ENCODE peak calls at places on chromosome 21, in ten cellular contexts. One of them, this sample, is unnamed.

GRCh38 chr21:44709426-44710293 is 1.7 kb downstream of the TSPEAR start:
- DNase-seq in stimulated activated naive B cell treated with anti-CD40 and anti-IgM and Interleukin-4, amounts not matched to agents 10 μg/mL and 1 μg/mL and 100 μg/mL, for 72 hours: no peak
- DNase-seq in endothelial cell: no peak
- DNase-seq in H1: no peak
- DNase-seq in HTR-8/SVneo: no peak
- DNase-seq in cardiac muscle cell: peak; percentile 66
- DNase-seq in activated gamma-delta T cell treated with Interleukin-2 at 50 U/mL for 16 hours: no peak
- DNase-seq in nucleus accumbens: no peak
- DNase-seq in bronchial epithelial cell: peak; percentile 78
- DNase-seq in lung microvascular endothelial cell: no peak
- DNase-seq in this sample: peak; percentile 82

GRCh38 chr21:41071410-41071809 is 96.5 kb upstream of the BACE2 start:
- DNase-seq in HTR-8/SVneo: no peak
- DNase-seq in lung microvascular endothelial cell: no peak
- DNase-seq in activated gamma-delta T cell treated with Interleukin-2 at 50 U/mL for 16 hours: no peak
- DNase-seq in stimulated activated naive B cell treated with anti-CD40 and anti-IgM and Interleukin-4, amounts not matched to agents 10 μg/mL and 1 μg/mL and 100 μg/mL, for 72 hours: no peak
- DNase-seq in bronchial epithelial cell: no peak
- DNase-seq in endothelial cell: peak; percentile 21
- DNase-seq in nucleus accumbens: no peak
- DNase-seq in cardiac muscle cell: peak; percentile 49
- DNase-seq in H1: peak; percentile 39
- DNase-seq in this sample: no peak

GRCh38 chr21:41639336-41639735 is 127.5 kb downstream of the RIPK4 start:
- DNase-seq in stimulated activated naive B cell treated with anti-CD40 and anti-IgM and Interleukin-4, amounts not matched to agents 10 μg/mL and 1 μg/mL and 100 μg/mL, for 72 hours: no peak
- DNase-seq in HTR-8/SVneo: no peak
- DNase-seq in lung microvascular endothelial cell: no peak
- DNase-seq in cardiac muscle cell: no peak
- DNase-seq in endothelial cell: no peak
- DNase-seq in H1: no peak
- DNase-seq in bronchial epithelial cell: no peak
- DNase-seq in activated gamma-delta T cell treated with Interleukin-2 at 50 U/mL for 16 hours: no peak
- DNase-seq in nucleus accumbens: no peak
- DNase-seq in this sample: no peak

GRCh38 chr21:35086357-35086756 is 37.3 kb upstream of the RUNX1 start:
- DNase-seq in nucleus accumbens: no peak
- DNase-seq in HTR-8/SVneo: peak; percentile 15
- DNase-seq in bronchial epithelial cell: peak; percentile 85
- DNase-seq in stimulated activated naive B cell treated with anti-CD40 and anti-IgM and Interleukin-4, amounts not matched to agents 10 μg/mL and 1 μg/mL and 100 μg/mL, for 72 hours: no peak
- DNase-seq in cardiac muscle cell: no peak
- DNase-seq in lung microvascular endothelial cell: peak; percentile 77
- DNase-seq in H1: no peak
- DNase-seq in endothelial cell: no peak
- DNase-seq in activated gamma-delta T cell treated with Interleukin-2 at 50 U/mL for 16 hours: no peak
- DNase-seq in this sample: peak; percentile 81

GRCh38 chr21:35324372-35325220 is 275.5 kb upstream of the RUNX1 start:
- DNase-seq in stimulated activated naive B cell treated with anti-CD40 and anti-IgM and Interleukin-4, amounts not matched to agents 10 μg/mL and 1 μg/mL and 100 μg/mL, for 72 hours: no peak
- DNase-seq in endothelial cell: no peak
- DNase-seq in nucleus accumbens: no peak
- DNase-seq in lung microvascular endothelial cell: peak; percentile 19
- DNase-seq in cardiac muscle cell: no peak
- DNase-seq in HTR-8/SVneo: peak; percentile 55
- DNase-seq in activated gamma-delta T cell treated with Interleukin-2 at 50 U/mL for 16 hours: no peak
- DNase-seq in bronchial epithelial cell: peak; percentile 35
- DNase-seq in H1: no peak
- DNase-seq in this sample: peak; percentile 39

GRCh38 chr21:36691539-36692124 is 7.3 kb upstream of the SIM2 start:
- DNase-seq in H1: no peak
- DNase-seq in endothelial cell: peak; percentile 9
- DNase-seq in stimulated activated naive B cell treated with anti-CD40 and anti-IgM and Interleukin-4, amounts not matched to agents 10 μg/mL and 1 μg/mL and 100 μg/mL, for 72 hours: no peak
- DNase-seq in nucleus accumbens: no peak
- DNase-seq in HTR-8/SVneo: no peak
- DNase-seq in cardiac muscle cell: no peak
- DNase-seq in activated gamma-delta T cell treated with Interleukin-2 at 50 U/mL for 16 hours: no peak
- DNase-seq in lung microvascular endothelial cell: no peak
- DNase-seq in bronchial epithelial cell: no peak
- DNase-seq in this sample: no peak

GRCh38 chr21:35438643-35439404 is 389.7 kb upstream of the RUNX1 start:
- DNase-seq in bronchial epithelial cell: peak; percentile 60
- DNase-seq in lung microvascular endothelial cell: no peak
- DNase-seq in cardiac muscle cell: no peak
- DNase-seq in activated gamma-delta T cell treated with Interleukin-2 at 50 U/mL for 16 hours: no peak
- DNase-seq in HTR-8/SVneo: no peak
- DNase-seq in stimulated activated naive B cell treated with anti-CD40 and anti-IgM and Interleukin-4, amounts not matched to agents 10 μg/mL and 1 μg/mL and 100 μg/mL, for 72 hours: peak; percentile 54
- DNase-seq in H1: no peak
- DNase-seq in nucleus accumbens: no peak
- DNase-seq in endothelial cell: no peak
- DNase-seq in this sample: peak; percentile 55

GRCh38 chr21:33686386-33686785 is 44.1 kb downstream of the ITSN1 start:
- DNase-seq in H1: no peak
- DNase-seq in endothelial cell: no peak
- DNase-seq in nucleus accumbens: no peak
- DNase-seq in stimulated activated naive B cell treated with anti-CD40 and anti-IgM and Interleukin-4, amounts not matched to agents 10 μg/mL and 1 μg/mL and 100 μg/mL, for 72 hours: no peak
- DNase-seq in cardiac muscle cell: no peak
- DNase-seq in HTR-8/SVneo: no peak
- DNase-seq in lung microvascular endothelial cell: no peak
- DNase-seq in bronchial epithelial cell: no peak
- DNase-seq in activated gamma-delta T cell treated with Interleukin-2 at 50 U/mL for 16 hours: no peak
- DNase-seq in this sample: no peak

GRCh38 chr21:36429672-36430546 is 44.7 kb downstream of the CHAF1B start:
- DNase-seq in nucleus accumbens: no peak
- DNase-seq in bronchial epithelial cell: peak; percentile 100
- DNase-seq in endothelial cell: peak; percentile 84
- DNase-seq in lung microvascular endothelial cell: peak; percentile 100
- DNase-seq in stimulated activated naive B cell treated with anti-CD40 and anti-IgM and Interleukin-4, amounts not matched to agents 10 μg/mL and 1 μg/mL and 100 μg/mL, for 72 hours: peak; percentile 79
- DNase-seq in activated gamma-delta T cell treated with Interleukin-2 at 50 U/mL for 16 hours: peak; percentile 74
- DNase-seq in HTR-8/SVneo: peak; percentile 95
- DNase-seq in cardiac muscle cell: peak; percentile 72
- DNase-seq in H1: peak; percentile 54
- DNase-seq in this sample: peak; percentile 100

GRCh38 chr21:46155514-46156377 is at the start of gene FTCD:
- DNase-seq in HTR-8/SVneo: no peak
- DNase-seq in activated gamma-delta T cell treated with Interleukin-2 at 50 U/mL for 16 hours: no peak
- DNase-seq in endothelial cell: no peak
- DNase-seq in cardiac muscle cell: no peak
- DNase-seq in nucleus accumbens: no peak
- DNase-seq in stimulated activated naive B cell treated with anti-CD40 and anti-IgM and Interleukin-4, amounts not matched to agents 10 μg/mL and 1 μg/mL and 100 μg/mL, for 72 hours: no peak
- DNase-seq in H1: no peak
- DNase-seq in bronchial epithelial cell: no peak
- DNase-seq in lung microvascular endothelial cell: no peak
- DNase-seq in this sample: no peak

GRCh38 chr21:39669976-39670671 is 57.4 kb downstream of the B3GALT5 start:
- DNase-seq in bronchial epithelial cell: no peak
- DNase-seq in lung microvascular endothelial cell: no peak
- DNase-seq in cardiac muscle cell: peak; percentile 89
- DNase-seq in endothelial cell: no peak
- DNase-seq in stimulated activated naive B cell treated with anti-CD40 and anti-IgM and Interleukin-4, amounts not matched to agents 10 μg/mL and 1 μg/mL and 100 μg/mL, for 72 hours: no peak
- DNase-seq in nucleus accumbens: no peak
- DNase-seq in H1: no peak
- DNase-seq in HTR-8/SVneo: no peak
- DNase-seq in activated gamma-delta T cell treated with Interleukin-2 at 50 U/mL for 16 hours: no peak
- DNase-seq in this sample: no peak

GRCh38 chr21:45108034-45108790 is 33.8 kb downstream of the ADARB1 start:
- DNase-seq in bronchial epithelial cell: no peak
- DNase-seq in HTR-8/SVneo: no peak
- DNase-seq in lung microvascular endothelial cell: no peak
- DNase-seq in cardiac muscle cell: no peak
- DNase-seq in stimulated activated naive B cell treated with anti-CD40 and anti-IgM and Interleukin-4, amounts not matched to agents 10 μg/mL and 1 μg/mL and 100 μg/mL, for 72 hours: no peak
- DNase-seq in H1: no peak
- DNase-seq in endothelial cell: no peak
- DNase-seq in nucleus accumbens: no peak
- DNase-seq in activated gamma-delta T cell treated with Interleukin-2 at 50 U/mL for 16 hours: no peak
- DNase-seq in this sample: no peak

GRCh38 chr21:42670058-42670830 is 16.8 kb downstream of the PDE9A start:
- DNase-seq in endothelial cell: no peak
- DNase-seq in nucleus accumbens: no peak
- DNase-seq in HTR-8/SVneo: no peak
- DNase-seq in stimulated activated naive B cell treated with anti-CD40 and anti-IgM and Interleukin-4, amounts not matched to agents 10 μg/mL and 1 μg/mL and 100 μg/mL, for 72 hours: no peak
- DNase-seq in lung microvascular endothelial cell: no peak
- DNase-seq in H1: no peak
- DNase-seq in cardiac muscle cell: no peak
- DNase-seq in bronchial epithelial cell: no peak
- DNase-seq in activated gamma-delta T cell treated with Interleukin-2 at 50 U/mL for 16 hours: no peak
- DNase-seq in this sample: no peak

GRCh38 chr21:15441060-15441493 is 288.7 kb upstream of the USP25 start:
- DNase-seq in stimulated activated naive B cell treated with anti-CD40 and anti-IgM and Interleukin-4, amounts not matched to agents 10 μg/mL and 1 μg/mL and 100 μg/mL, for 72 hours: peak; percentile 55
- DNase-seq in bronchial epithelial cell: no peak
- DNase-seq in H1: no peak
- DNase-seq in endothelial cell: no peak
- DNase-seq in cardiac muscle cell: no peak
- DNase-seq in lung microvascular endothelial cell: no peak
- DNase-seq in activated gamma-delta T cell treated with Interleukin-2 at 50 U/mL for 16 hours: no peak
- DNase-seq in nucleus accumbens: no peak
- DNase-seq in HTR-8/SVneo: no peak
- DNase-seq in this sample: no peak

GRCh38 chr21:14523234-14523633 is 22.9 kb downstream of the SAMSN1 start:
- DNase-seq in H1: no peak
- DNase-seq in bronchial epithelial cell: peak; percentile 12
- DNase-seq in cardiac muscle cell: no peak
- DNase-seq in endothelial cell: no peak
- DNase-seq in stimulated activated naive B cell treated with anti-CD40 and anti-IgM and Interleukin-4, amounts not matched to agents 10 μg/mL and 1 μg/mL and 100 μg/mL, for 72 hours: no peak
- DNase-seq in nucleus accumbens: no peak
- DNase-seq in lung microvascular endothelial cell: no peak
- DNase-seq in HTR-8/SVneo: no peak
- DNase-seq in activated gamma-delta T cell treated with Interleukin-2 at 50 U/mL for 16 hours: no peak
- DNase-seq in this sample: no peak

GRCh38 chr21:46392921-46393320 is 65.8 kb upstream of the DIP2A start:
- DNase-seq in cardiac muscle cell: no peak
- DNase-seq in HTR-8/SVneo: no peak
- DNase-seq in nucleus accumbens: no peak
- DNase-seq in H1: no peak
- DNase-seq in stimulated activated naive B cell treated with anti-CD40 and anti-IgM and Interleukin-4, amounts not matched to agents 10 μg/mL and 1 μg/mL and 100 μg/mL, for 72 hours: no peak
- DNase-seq in bronchial epithelial cell: no peak
- DNase-seq in endothelial cell: no peak
- DNase-seq in lung microvascular endothelial cell: no peak
- DNase-seq in activated gamma-delta T cell treated with Interleukin-2 at 50 U/mL for 16 hours: no peak
- DNase-seq in this sample: no peak

GRCh38 chr21:14401217-14401616 is 18.3 kb upstream of the HSPA13 start:
- DNase-seq in stimulated activated naive B cell treated with anti-CD40 and anti-IgM and Interleukin-4, amounts not matched to agents 10 μg/mL and 1 μg/mL and 100 μg/mL, for 72 hours: no peak
- DNase-seq in lung microvascular endothelial cell: no peak
- DNase-seq in cardiac muscle cell: no peak
- DNase-seq in activated gamma-delta T cell treated with Interleukin-2 at 50 U/mL for 16 hours: no peak
- DNase-seq in bronchial epithelial cell: no peak
- DNase-seq in HTR-8/SVneo: no peak
- DNase-seq in H1: no peak
- DNase-seq in endothelial cell: no peak
- DNase-seq in nucleus accumbens: no peak
- DNase-seq in this sample: no peak